ENCODE peak calls at places on chromosomes 12 and 14, in five cellular contexts. One of them, this sample, is unnamed. For H3K4me1, the result is how much of the 10 kb centered on the place peaks cover.

GRCh38 chr12:108633534-108634224 is at the start of gene SELPLG:
- DNase-seq in transverse colon: peak
- DNase-seq in thyroid gland: peak
- DNase-seq in sigmoid colon: peak
- DNase-seq in IMR-90: no peak
- DNase-seq in this sample: no peak

GRCh38 chr14:101598159-101598558 is 36.9 kb downstream of the DIO3 start:
- DNase-seq in transverse colon: peak
- DNase-seq in thyroid gland: no peak
- DNase-seq in sigmoid colon: no peak
- DNase-seq in IMR-90: no peak
- DNase-seq in this sample: no peak

GRCh38 chr12:50221228-50222008 is 54.2 kb upstream of the CERS5 start:
- DNase-seq in transverse colon: no peak
- DNase-seq in thyroid gland: no peak
- DNase-seq in sigmoid colon: no peak
- DNase-seq in IMR-90: peak
- DNase-seq in this sample: peak

GRCh38 chr14:72666610-72667009 is 227.3 kb downstream of the DPF3 start:
- DNase-seq in transverse colon: no peak
- DNase-seq in thyroid gland: no peak
- DNase-seq in sigmoid colon: no peak
- DNase-seq in IMR-90: peak
- DNase-seq in this sample: no peak

GRCh38 chr12:110354172-110354780 is 49.2 kb downstream of the ANAPC7 start:
- DNase-seq in transverse colon: no peak
- DNase-seq in thyroid gland: no peak
- DNase-seq in sigmoid colon: no peak
- DNase-seq in IMR-90: peak
- DNase-seq in this sample: no peak

GRCh38 chr12:44930972-44931600 is 55.0 kb upstream of the NELL2 start:
- DNase-seq in transverse colon: no peak
- DNase-seq in thyroid gland: no peak
- DNase-seq in sigmoid colon: no peak
- DNase-seq in IMR-90: peak
- DNase-seq in this sample: no peak

GRCh38 chr14:24231263-24232120 is 675 bp downstream of the NEDD8 start:
- DNase-seq in transverse colon: peak
- DNase-seq in thyroid gland: no peak
- DNase-seq in sigmoid colon: no peak
- DNase-seq in IMR-90: no peak
- DNase-seq in this sample: no peak

GRCh38 chr14:66365388-66365787 is 120.8 kb upstream of the CCDC196 start:
- DNase-seq in transverse colon: no peak
- DNase-seq in thyroid gland: no peak
- DNase-seq in sigmoid colon: no peak
- DNase-seq in IMR-90: no peak
- DNase-seq in this sample: no peak

GRCh38 chr14:76776306-76777251 is 15.3 kb downstream of the VASH1 start:
- DNase-seq in transverse colon: no peak
- DNase-seq in thyroid gland: no peak
- DNase-seq in sigmoid colon: peak
- DNase-seq in IMR-90: no peak
- DNase-seq in this sample: no peak

GRCh38 chr14:96038920-96039632 is at the start of gene C14orf132:
- DNase-seq in transverse colon: peak
- DNase-seq in thyroid gland: peak
- DNase-seq in sigmoid colon: peak
- DNase-seq in IMR-90: peak
- DNase-seq in this sample: peak

GRCh38 chr12:108610336-108610815 is 12.5 kb upstream of the TMEM119 start:
- DNase-seq in transverse colon: no peak
- DNase-seq in thyroid gland: no peak
- DNase-seq in sigmoid colon: no peak
- DNase-seq in IMR-90: no peak
- DNase-seq in this sample: no peak

GRCh38 chr12:132290203-132290540 is 39.2 kb downstream of the GALNT9 start:
- DNase-seq in transverse colon: no peak
- DNase-seq in thyroid gland: no peak
- DNase-seq in sigmoid colon: no peak
- DNase-seq in IMR-90: no peak
- DNase-seq in this sample: no peak

GRCh38 chr14:91398192-91398591 is 19.4 kb downstream of the CCDC88C start:
- DNase-seq in transverse colon: no peak
- DNase-seq in thyroid gland: no peak
- DNase-seq in sigmoid colon: no peak
- DNase-seq in IMR-90: no peak
- DNase-seq in this sample: no peak
- H3K4me1 ChIP-seq in transverse colon: half or more
- H3K4me1 ChIP-seq in thyroid gland: under half
- H3K4me1 ChIP-seq in sigmoid colon: under half
- H3K4me1 ChIP-seq in IMR-90: under half
- H3K4me1 ChIP-seq in this sample: under half

GRCh38 chr12:122974892-122975789 is at the start of gene OGFOD2:
- DNase-seq in transverse colon: peak
- DNase-seq in thyroid gland: peak
- DNase-seq in sigmoid colon: peak
- DNase-seq in IMR-90: peak
- DNase-seq in this sample: peak
- TF ChIP-seq POLR2A in transverse colon: peak
- TF ChIP-seq POLR2A in thyroid gland: peak
- TF ChIP-seq POLR2A in sigmoid colon: no peak
- TF ChIP-seq POLR2A in IMR-90: peak
- TF ChIP-seq POLR2A in this sample: no peak

GRCh38 chr12:22935090-22935489 is 310.1 kb downstream of the ETNK1 start:
- DNase-seq in transverse colon: no peak
- DNase-seq in thyroid gland: no peak
- DNase-seq in sigmoid colon: no peak
- DNase-seq in IMR-90: no peak
- DNase-seq in this sample: no peak
- H3K4me3 ChIP-seq in transverse colon: no peak
- H3K4me3 ChIP-seq in thyroid gland: no peak
- H3K4me3 ChIP-seq in sigmoid colon: no peak
- H3K4me3 ChIP-seq in IMR-90: no peak
- H3K4me3 ChIP-seq in this sample: no peak

GRCh38 chr14:75303415-75303814 is 24.8 kb downstream of the FOS start:
- DNase-seq in transverse colon: peak
- DNase-seq in thyroid gland: peak
- DNase-seq in sigmoid colon: peak
- DNase-seq in IMR-90: peak
- DNase-seq in this sample: peak
- H3K4me1 ChIP-seq in transverse colon: under half
- H3K4me1 ChIP-seq in thyroid gland: under half
- H3K4me1 ChIP-seq in sigmoid colon: under half
- H3K4me1 ChIP-seq in IMR-90: under half
- H3K4me1 ChIP-seq in this sample: under half

DNA sequence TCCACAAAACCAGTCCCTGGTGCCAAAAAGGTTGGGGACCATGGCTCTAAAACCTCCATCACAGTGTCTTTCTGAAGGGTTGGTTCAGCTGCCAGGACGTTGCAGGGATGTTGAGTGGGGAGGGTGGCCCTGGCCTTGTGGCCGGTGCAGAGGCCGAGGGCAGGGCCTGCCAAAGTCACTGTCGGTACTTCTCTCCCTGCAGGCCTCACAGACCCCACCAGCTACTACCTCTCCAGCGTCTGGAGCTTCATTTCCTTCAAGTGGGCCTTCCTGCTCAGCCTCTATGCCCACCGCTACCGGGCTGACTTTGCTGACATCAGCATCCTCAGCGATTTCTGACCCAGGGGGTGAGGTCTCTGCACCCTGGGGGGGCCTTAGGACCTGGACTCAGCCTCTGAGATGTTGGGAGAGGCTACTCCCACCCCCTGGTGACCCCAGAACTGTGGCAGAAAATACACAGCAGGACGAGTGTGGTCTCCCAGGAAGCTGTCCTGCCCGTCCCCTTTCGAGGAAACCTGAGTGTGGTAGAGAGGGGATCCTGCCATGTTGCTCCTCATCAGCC is 7.0 kb downstream of the SLC48A1 start:
- DNase-seq in transverse colon: no peak
- DNase-seq in thyroid gland: no peak
- DNase-seq in sigmoid colon: peak
- DNase-seq in IMR-90: no peak
- DNase-seq in this sample: no peak
- TF ChIP-seq POLR2A in transverse colon: no peak
- TF ChIP-seq POLR2A in thyroid gland: no peak
- TF ChIP-seq POLR2A in sigmoid colon: no peak
- TF ChIP-seq POLR2A in IMR-90: no peak
- TF ChIP-seq POLR2A in this sample: no peak

GRCh38 chr12:32125455-32126084 is 18.9 kb downstream of the BICD1 start:
- DNase-seq in transverse colon: no peak
- DNase-seq in thyroid gland: no peak
- DNase-seq in sigmoid colon: no peak
- DNase-seq in IMR-90: peak
- DNase-seq in this sample: no peak

GRCh38 chr12:32131666-32132065 is 25.0 kb downstream of the BICD1 start:
- DNase-seq in transverse colon: no peak
- DNase-seq in thyroid gland: no peak
- DNase-seq in sigmoid colon: no peak
- DNase-seq in IMR-90: no peak
- DNase-seq in this sample: no peak

GRCh38 chr12:32124637-32125036 is 18.0 kb downstream of the BICD1 start:
- DNase-seq in transverse colon: no peak
- DNase-seq in thyroid gland: no peak
- DNase-seq in sigmoid colon: no peak
- DNase-seq in IMR-90: no peak
- DNase-seq in this sample: no peak

GRCh38 chr12:32126720-32127119 is 20.1 kb downstream of the BICD1 start:
- DNase-seq in transverse colon: no peak
- DNase-seq in thyroid gland: no peak
- DNase-seq in sigmoid colon: no peak
- DNase-seq in IMR-90: peak
- DNase-seq in this sample: no peak
- H3K4me3 ChIP-seq in transverse colon: no peak
- H3K4me3 ChIP-seq in thyroid gland: no peak
- H3K4me3 ChIP-seq in sigmoid colon: no peak
- H3K4me3 ChIP-seq in IMR-90: no peak
- H3K4me3 ChIP-seq in this sample: no peak

GRCh38 chr14:50772361-50772760 is 58.6 kb downstream of the NIN start:
- DNase-seq in transverse colon: no peak
- DNase-seq in thyroid gland: no peak
- DNase-seq in sigmoid colon: no peak
- DNase-seq in IMR-90: peak
- DNase-seq in this sample: no peak
- H3K4me1 ChIP-seq in transverse colon: under half
- H3K4me1 ChIP-seq in thyroid gland: under half
- H3K4me1 ChIP-seq in sigmoid colon: under half
- H3K4me1 ChIP-seq in IMR-90: under half
- H3K4me1 ChIP-seq in this sample: under half

GRCh38 chr12:6769003-6769389 is 2.8 kb downstream of the PTMS start:
- DNase-seq in transverse colon: peak
- DNase-seq in thyroid gland: peak
- DNase-seq in sigmoid colon: peak
- DNase-seq in IMR-90: peak
- DNase-seq in this sample: peak
- TF ChIP-seq POLR2A in transverse colon: no peak
- TF ChIP-seq POLR2A in thyroid gland: no peak
- TF ChIP-seq POLR2A in sigmoid colon: no peak
- TF ChIP-seq POLR2A in IMR-90: no peak
- TF ChIP-seq POLR2A in this sample: no peak

GRCh38 chr12:57756406-57757341 is 1.8 kb downstream of the MARCHF9 start:
- DNase-seq in transverse colon: peak
- DNase-seq in thyroid gland: peak
- DNase-seq in sigmoid colon: peak
- DNase-seq in IMR-90: no peak
- DNase-seq in this sample: no peak
- H3K4me3 ChIP-seq in transverse colon: peak
- H3K4me3 ChIP-seq in thyroid gland: no peak
- H3K4me3 ChIP-seq in sigmoid colon: peak
- H3K4me3 ChIP-seq in IMR-90: no peak
- H3K4me3 ChIP-seq in this sample: no peak

This sample was measured in prostate gland.